ENCODE peak calls at places on chromosomes 2 and 18, in seven cellular contexts. One of them, this sample, is unnamed.

GRCh38 chr2:181070119-181070833 is 89.9 kb downstream of the UBE2E3 start:
- DNase-seq in colonic mucosa: no peak
- DNase-seq in prostate gland: no peak
- DNase-seq in brain microvascular endothelial cell: peak; percentile 38
- DNase-seq in hepatocyte: peak; percentile 66
- DNase-seq in heart left ventricle: no peak
- DNase-seq in tibial nerve: no peak
- DNase-seq in this sample: peak; percentile 44

GRCh38 chr2:99285521-99285920 is 15.5 kb downstream of the LYG1 start:
- DNase-seq in tibial nerve: no peak
- DNase-seq in prostate gland: no peak
- DNase-seq in hepatocyte: no peak
- DNase-seq in colonic mucosa: peak; percentile 18
- DNase-seq in heart left ventricle: no peak
- DNase-seq in brain microvascular endothelial cell: no peak
- DNase-seq in this sample: no peak

GRCh38 chr2:200747668-200748618 is 63.8 kb upstream of the BZW1 start:
- DNase-seq in heart left ventricle: no peak
- DNase-seq in prostate gland: peak; percentile 71
- DNase-seq in tibial nerve: no peak
- DNase-seq in hepatocyte: peak; percentile 59
- DNase-seq in colonic mucosa: peak; percentile 43
- DNase-seq in brain microvascular endothelial cell: peak; percentile 99
- DNase-seq in this sample: peak; percentile 77

GRCh38 chr18:59717291-59717690 is 20.1 kb upstream of the CCBE1 start:
- DNase-seq in prostate gland: no peak
- DNase-seq in colonic mucosa: no peak
- DNase-seq in hepatocyte: no peak
- DNase-seq in brain microvascular endothelial cell: no peak
- DNase-seq in heart left ventricle: no peak
- DNase-seq in tibial nerve: no peak
- DNase-seq in this sample: no peak

GRCh38 chr18:70086085-70086484 is 119.4 kb downstream of the RTTN start:
- DNase-seq in prostate gland: no peak
- DNase-seq in tibial nerve: no peak
- DNase-seq in hepatocyte: no peak
- DNase-seq in colonic mucosa: no peak
- DNase-seq in heart left ventricle: no peak
- DNase-seq in brain microvascular endothelial cell: no peak
- DNase-seq in this sample: no peak

GRCh38 chr2:118112771-118113334 is 24.6 kb downstream of the INSIG2 start:
- DNase-seq in tibial nerve: no peak
- DNase-seq in prostate gland: no peak
- DNase-seq in hepatocyte: no peak
- DNase-seq in heart left ventricle: no peak
- DNase-seq in colonic mucosa: no peak
- DNase-seq in brain microvascular endothelial cell: peak; percentile 45
- DNase-seq in this sample: no peak

GRCh38 chr2:113216891-113217454 is 43.2 kb downstream of the PSD4 start:
- DNase-seq in brain microvascular endothelial cell: no peak
- DNase-seq in tibial nerve: no peak
- DNase-seq in colonic mucosa: no peak
- DNase-seq in prostate gland: no peak
- DNase-seq in hepatocyte: no peak
- DNase-seq in heart left ventricle: no peak
- DNase-seq in this sample: peak; percentile 84

GRCh38 chr2:190150413-190150812 is 87.9 kb upstream of the MSTN start:
- DNase-seq in prostate gland: no peak
- DNase-seq in brain microvascular endothelial cell: no peak
- DNase-seq in hepatocyte: no peak
- DNase-seq in heart left ventricle: no peak
- DNase-seq in colonic mucosa: no peak
- DNase-seq in tibial nerve: no peak
- DNase-seq in this sample: no peak

GRCh38 chr18:68714356-68714706 is 577 bp downstream of the TMX3 start:
- DNase-seq in colonic mucosa: peak; percentile 20
- DNase-seq in prostate gland: peak; percentile 6
- DNase-seq in heart left ventricle: no peak
- DNase-seq in hepatocyte: peak; percentile 29
- DNase-seq in tibial nerve: no peak
- DNase-seq in brain microvascular endothelial cell: no peak
- DNase-seq in this sample: no peak

GRCh38 chr2:72153026-72153791 is 5.5 kb upstream of the CYP26B1 start:
- DNase-seq in colonic mucosa: no peak
- DNase-seq in prostate gland: peak; percentile 2
- DNase-seq in hepatocyte: no peak
- DNase-seq in heart left ventricle: no peak
- DNase-seq in brain microvascular endothelial cell: no peak
- DNase-seq in tibial nerve: no peak
- DNase-seq in this sample: peak; percentile 65

GRCh38 chr2:55431982-55432627 is 12.4 kb upstream of the CCDC88A start:
- DNase-seq in prostate gland: no peak
- DNase-seq in hepatocyte: peak; percentile 43
- DNase-seq in heart left ventricle: no peak
- DNase-seq in tibial nerve: no peak
- DNase-seq in brain microvascular endothelial cell: no peak
- DNase-seq in colonic mucosa: no peak
- DNase-seq in this sample: peak; percentile 52

GRCh38 chr2:79511320-79511951 is 1.4 kb upstream of the CTNNA2 start:
- DNase-seq in brain microvascular endothelial cell: no peak
- DNase-seq in prostate gland: no peak
- DNase-seq in colonic mucosa: peak; percentile 45
- DNase-seq in tibial nerve: no peak
- DNase-seq in hepatocyte: peak; percentile 87
- DNase-seq in heart left ventricle: no peak
- DNase-seq in this sample: peak; percentile 82

GRCh38 chr2:47503481-47504070 is 100.6 kb downstream of the MSH2 start:
- DNase-seq in tibial nerve: no peak
- DNase-seq in brain microvascular endothelial cell: no peak
- DNase-seq in hepatocyte: no peak
- DNase-seq in heart left ventricle: no peak
- DNase-seq in prostate gland: no peak
- DNase-seq in colonic mucosa: no peak
- DNase-seq in this sample: no peak

GRCh38 chr2:45992021-45992745 is 305.0 kb upstream of the EPAS1 start:
- DNase-seq in colonic mucosa: peak; percentile 84
- DNase-seq in prostate gland: peak; percentile 87
- DNase-seq in tibial nerve: no peak
- DNase-seq in hepatocyte: peak; percentile 49
- DNase-seq in heart left ventricle: peak; percentile 37
- DNase-seq in brain microvascular endothelial cell: peak; percentile 69
- DNase-seq in this sample: no peak

GRCh38 chr2:166285215-166285614 is 90.5 kb downstream of the SCN9A start:
- DNase-seq in prostate gland: no peak
- DNase-seq in hepatocyte: no peak
- DNase-seq in colonic mucosa: no peak
- DNase-seq in heart left ventricle: no peak
- DNase-seq in brain microvascular endothelial cell: no peak
- DNase-seq in tibial nerve: no peak
- DNase-seq in this sample: no peak

GRCh38 chr2:43267393-43267792 is 41.0 kb upstream of the ZFP36L2 start:
- DNase-seq in colonic mucosa: no peak
- DNase-seq in heart left ventricle: no peak
- DNase-seq in prostate gland: no peak
- DNase-seq in tibial nerve: no peak
- DNase-seq in hepatocyte: no peak
- DNase-seq in brain microvascular endothelial cell: no peak
- DNase-seq in this sample: no peak

GRCh38 chr2:10655841-10656225 is 33.9 kb downstream of the NOL10 start:
- DNase-seq in heart left ventricle: no peak
- DNase-seq in brain microvascular endothelial cell: no peak
- DNase-seq in prostate gland: no peak
- DNase-seq in hepatocyte: no peak
- DNase-seq in colonic mucosa: no peak
- DNase-seq in tibial nerve: no peak
- DNase-seq in this sample: no peak

GRCh38 chr2:176432439-176432838 is 163.2 kb downstream of the MTX2 start:
- DNase-seq in prostate gland: no peak
- DNase-seq in hepatocyte: no peak
- DNase-seq in brain microvascular endothelial cell: no peak
- DNase-seq in heart left ventricle: no peak
- DNase-seq in tibial nerve: no peak
- DNase-seq in colonic mucosa: no peak
- DNase-seq in this sample: no peak

GRCh38 chr2:150570712-150571111 is 83.2 kb upstream of the RND3 start:
- DNase-seq in brain microvascular endothelial cell: peak; percentile 60
- DNase-seq in prostate gland: no peak
- DNase-seq in colonic mucosa: no peak
- DNase-seq in hepatocyte: no peak
- DNase-seq in heart left ventricle: no peak
- DNase-seq in tibial nerve: no peak
- DNase-seq in this sample: no peak

GRCh38 chr2:200026838-200027237 is 71.5 kb downstream of the MAIP1 start:
- DNase-seq in tibial nerve: no peak
- DNase-seq in hepatocyte: no peak
- DNase-seq in heart left ventricle: no peak
- DNase-seq in brain microvascular endothelial cell: no peak
- DNase-seq in colonic mucosa: no peak
- DNase-seq in prostate gland: no peak
- DNase-seq in this sample: no peak

GRCh38 chr2:33505966-33506365 is 29.5 kb downstream of the RASGRP3 start:
- DNase-seq in prostate gland: no peak
- DNase-seq in hepatocyte: no peak
- DNase-seq in tibial nerve: no peak
- DNase-seq in colonic mucosa: no peak
- DNase-seq in brain microvascular endothelial cell: no peak
- DNase-seq in heart left ventricle: no peak
- DNase-seq in this sample: no peak

GRCh38 chr2:157818227-157818626 is 57.9 kb downstream of the ACVR1 start:
- DNase-seq in hepatocyte: no peak
- DNase-seq in heart left ventricle: no peak
- DNase-seq in prostate gland: no peak
- DNase-seq in colonic mucosa: no peak
- DNase-seq in tibial nerve: no peak
- DNase-seq in brain microvascular endothelial cell: no peak
- DNase-seq in this sample: no peak

GRCh38 chr18:39660141-39660540 is 2094.5 kb upstream of the CELF4 start:
- DNase-seq in hepatocyte: no peak
- DNase-seq in heart left ventricle: no peak
- DNase-seq in brain microvascular endothelial cell: peak; percentile 27
- DNase-seq in tibial nerve: no peak
- DNase-seq in prostate gland: no peak
- DNase-seq in colonic mucosa: no peak
- DNase-seq in this sample: no peak
- TF ChIP-seq CTCF in hepatocyte: no peak
- TF ChIP-seq CTCF in heart left ventricle: no peak
- TF ChIP-seq CTCF in brain microvascular endothelial cell: no peak
- TF ChIP-seq CTCF in tibial nerve: no peak
- TF ChIP-seq CTCF in prostate gland: no peak
- TF ChIP-seq CTCF in colonic mucosa: no peak
- TF ChIP-seq CTCF in this sample: no peak

GRCh38 chr2:106956879-106957278 is 70.9 kb upstream of the ST6GAL2 start:
- DNase-seq in tibial nerve: no peak
- DNase-seq in heart left ventricle: no peak
- DNase-seq in hepatocyte: peak; percentile 81
- DNase-seq in prostate gland: no peak
- DNase-seq in colonic mucosa: no peak
- DNase-seq in brain microvascular endothelial cell: peak; percentile 96
- DNase-seq in this sample: peak; percentile 71

GRCh38 chr2:106959975-106960632 is 74.1 kb upstream of the ST6GAL2 start:
- DNase-seq in colonic mucosa: no peak
- DNase-seq in hepatocyte: no peak
- DNase-seq in brain microvascular endothelial cell: peak; percentile 59
- DNase-seq in prostate gland: no peak
- DNase-seq in tibial nerve: no peak
- DNase-seq in heart left ventricle: no peak
- DNase-seq in this sample: peak; percentile 50

GRCh38 chr2:106953779-106954178 is 67.8 kb upstream of the ST6GAL2 start:
- DNase-seq in tibial nerve: no peak
- DNase-seq in brain microvascular endothelial cell: no peak
- DNase-seq in heart left ventricle: no peak
- DNase-seq in prostate gland: no peak
- DNase-seq in colonic mucosa: no peak
- DNase-seq in hepatocyte: no peak
- DNase-seq in this sample: no peak

GRCh38 chr2:106953236-106953635 is 67.3 kb upstream of the ST6GAL2 start:
- DNase-seq in colonic mucosa: no peak
- DNase-seq in hepatocyte: no peak
- DNase-seq in brain microvascular endothelial cell: peak; percentile 75
- DNase-seq in prostate gland: no peak
- DNase-seq in heart left ventricle: no peak
- DNase-seq in tibial nerve: no peak
- DNase-seq in this sample: no peak

GRCh38 chr2:106956416-106956815 is 70.4 kb upstream of the ST6GAL2 start:
- DNase-seq in brain microvascular endothelial cell: peak; percentile 80
- DNase-seq in heart left ventricle: no peak
- DNase-seq in hepatocyte: peak; percentile 28
- DNase-seq in prostate gland: no peak
- DNase-seq in colonic mucosa: no peak
- DNase-seq in tibial nerve: no peak
- DNase-seq in this sample: no peak
- H3K27ac ChIP-seq in brain microvascular endothelial cell: peak overlapping the region; percentile 99
- H3K27ac ChIP-seq in heart left ventricle: no peak overlapping the region
- H3K27ac ChIP-seq in hepatocyte: peak overlapping the region; percentile 82
- H3K27ac ChIP-seq in prostate gland: no peak overlapping the region
- H3K27ac ChIP-seq in colonic mucosa: no peak overlapping the region
- H3K27ac ChIP-seq in tibial nerve: no peak overlapping the region
- H3K27ac ChIP-seq in this sample: peak overlapping the region; percentile 74

GRCh38 chr2:240589850-240590525 is 3.5 kb downstream of the CAPN10 start:
- DNase-seq in heart left ventricle: peak; percentile 25
- DNase-seq in prostate gland: no peak
- DNase-seq in brain microvascular endothelial cell: no peak
- DNase-seq in colonic mucosa: no peak
- DNase-seq in hepatocyte: no peak
- DNase-seq in tibial nerve: no peak
- DNase-seq in this sample: peak; percentile 76
- TF ChIP-seq CTCF in heart left ventricle: no peak
- TF ChIP-seq CTCF in prostate gland: no peak
- TF ChIP-seq CTCF in brain microvascular endothelial cell: no peak
- TF ChIP-seq CTCF in colonic mucosa: no peak
- TF ChIP-seq CTCF in hepatocyte: no peak
- TF ChIP-seq CTCF in tibial nerve: no peak
- TF ChIP-seq CTCF in this sample: no peak

DNA sequence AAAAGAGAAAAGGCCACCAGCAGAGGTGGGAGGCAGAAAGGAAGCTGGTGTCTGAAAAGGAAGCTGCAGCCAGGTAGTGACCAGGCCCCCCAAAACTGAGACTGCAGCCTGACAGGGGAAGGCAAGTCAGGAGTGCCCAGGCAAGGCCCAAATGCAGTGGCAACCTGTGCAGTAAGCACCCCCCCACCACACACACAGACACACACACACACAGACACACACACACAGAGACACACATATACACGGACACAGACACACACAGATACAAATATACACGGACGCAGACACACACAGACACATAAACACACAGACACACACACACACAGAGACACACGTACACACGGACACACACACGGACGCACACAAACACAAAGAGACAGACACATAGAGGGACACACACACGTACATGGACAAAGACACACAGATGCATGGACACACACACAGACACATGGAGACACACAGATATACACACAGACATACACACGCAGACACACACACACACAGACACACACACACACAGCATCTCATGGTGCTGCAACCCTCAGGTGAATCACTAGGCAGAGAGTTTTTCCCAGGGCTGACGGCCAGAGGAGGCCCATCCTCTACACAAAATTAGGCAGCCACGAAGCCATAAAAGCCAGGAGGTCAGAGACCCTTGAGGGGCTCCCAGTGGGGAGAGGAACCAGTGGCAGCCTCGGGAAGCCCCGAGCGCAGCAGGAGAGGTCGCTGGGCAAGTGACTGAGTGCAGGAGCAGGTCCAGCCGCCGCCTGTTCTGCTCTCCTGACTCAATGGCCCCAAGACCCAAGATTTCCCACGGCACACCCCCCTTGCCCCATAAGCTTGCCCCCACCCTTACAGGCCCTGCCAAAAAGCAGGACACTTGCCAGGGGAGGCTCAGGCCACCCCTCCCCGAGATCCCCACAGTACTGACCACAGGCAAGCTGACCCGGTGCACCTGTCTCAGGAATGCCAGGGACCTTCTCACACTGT is 6.3 kb downstream of the SDC1 start:
- DNase-seq in heart left ventricle: no peak
- DNase-seq in brain microvascular endothelial cell: no peak
- DNase-seq in colonic mucosa: no peak
- DNase-seq in prostate gland: no peak
- DNase-seq in hepatocyte: no peak
- DNase-seq in tibial nerve: no peak
- DNase-seq in this sample: peak; percentile 58
- H3K27ac ChIP-seq in heart left ventricle: no peak overlapping the region
- H3K27ac ChIP-seq in brain microvascular endothelial cell: no peak overlapping the region
- H3K27ac ChIP-seq in colonic mucosa: no peak overlapping the region
- H3K27ac ChIP-seq in prostate gland: peak overlapping the region; percentile 71
- H3K27ac ChIP-seq in hepatocyte: no peak overlapping the region
- H3K27ac ChIP-seq in tibial nerve: no peak overlapping the region
- H3K27ac ChIP-seq in this sample: no peak overlapping the region

This sample was measured in osteoblast.